ENCODE peak calls at places on chromosomes 7 and 10, in ten cellular contexts. K, A, D, W, R, Z, H, G, J and U are unnamed samples.

GRCh38 chr10:124742418-124743187 is 1.6 kb downstream of the FAM53B start:
- DNase-seq in K (no peak), A (no peak), D (no peak), W (no peak), R (no peak), Z (no peak), H (no peak), G (no peak), J (peak), U (peak)

GRCh38 chr10:43265799-43266721 is 805 bp downstream of the RASGEF1A start:
- DNase-seq in K (no peak), A (no peak), D (peak), W (no peak), R (no peak), Z (no peak), H (no peak), G (peak), J (no peak), U (no peak)

GRCh38 chr7:124893140-124893810 is 36.4 kb downstream of the POT1 start:
- DNase-seq in K (no peak), A (no peak), D (no peak), W (no peak), R (no peak), Z (no peak), H (no peak), G (no peak), J (no peak), U (no peak)

GRCh38 chr10:35563266-35563891 is 41.8 kb upstream of the GJD4 start:
- DNase-seq in K (peak), A (peak), D (no peak), W (peak), R (peak), Z (peak), H (no peak), G (no peak), J (peak), U (peak)

GRCh38 chr7:33918401-33919120 is 13.2 kb downstream of the BMPER start:
- DNase-seq in K (no peak), A (no peak), D (no peak), W (no peak), R (no peak), Z (no peak), H (no peak), G (no peak), J (no peak), U (no peak)

GRCh38 chr7:111089822-111090426 is 1.0 kb upstream of the LRRN3 start:
- DNase-seq in K (peak), A (no peak), D (no peak), W (no peak), R (no peak), Z (no peak), H (no peak), G (no peak), J (peak), U (peak)

GRCh38 chr10:124048371-124049290 is 44.8 kb downstream of the CHST15 start:
- DNase-seq in K (peak), A (no peak), D (no peak), W (no peak), R (peak), Z (no peak), H (no peak), G (no peak), J (peak), U (no peak)

GRCh38 chr10:133027480-133027879 is 60.2 kb upstream of the ADGRA1 start:
- DNase-seq in K (no peak), A (no peak), D (no peak), W (no peak), R (no peak), Z (no peak), H (no peak), G (peak), J (no peak), U (no peak)

GRCh38 chr7:26760499-26760898 is 103.9 kb downstream of the SKAP2 start:
- DNase-seq in K (no peak), A (no peak), D (no peak), W (no peak), R (no peak), Z (no peak), H (no peak), G (no peak), J (no peak), U (no peak)

GRCh38 chr7:143487566-143487965 is 9.9 kb downstream of the TAS2R41 start:
- DNase-seq in K (no peak), A (no peak), D (peak), W (peak), R (peak), Z (peak), H (no peak), G (no peak), J (peak), U (no peak)

GRCh38 chr10:70970830-70971229 is 82.5 kb upstream of the PCBD1 start:
- DNase-seq in K (no peak), A (no peak), D (no peak), W (no peak), R (no peak), Z (no peak), H (no peak), G (no peak), J (peak), U (no peak)

GRCh38 chr7:45117582-45117981 is 6.1 kb upstream of the TBRG4 start:
- DNase-seq in K (no peak), A (no peak), D (peak), W (no peak), R (no peak), Z (no peak), H (no peak), G (no peak), J (no peak), U (no peak)

GRCh38 chr10:103171278-103171677 is 21.8 kb downstream of the NT5C2 start:
- DNase-seq in K (no peak), A (no peak), D (no peak), W (no peak), R (no peak), Z (no peak), H (no peak), G (no peak), J (no peak), U (no peak)

GRCh38 chr10:103855424-103855823 is at the start of gene SH3PXD2A:
- DNase-seq in K (peak), A (no peak), D (no peak), W (no peak), R (no peak), Z (no peak), H (no peak), G (peak), J (peak), U (no peak)

GRCh38 chr7:47661051-47661714 is 79.3 kb upstream of the TNS3 start:
- DNase-seq in K (no peak), A (no peak), D (no peak), W (no peak), R (no peak), Z (no peak), H (no peak), G (no peak), J (no peak), U (peak)

GRCh38 chr7:102244601-102245000 is 42.1 kb upstream of the SH2B2 start:
- DNase-seq in K (no peak), A (no peak), D (no peak), W (no peak), R (no peak), Z (no peak), H (no peak), G (peak), J (no peak), U (no peak)

GRCh38 chr10:11783558-11783865 is 39.6 kb upstream of the PROSER2 start:
- DNase-seq in K (no peak), A (no peak), D (no peak), W (no peak), R (no peak), Z (no peak), H (no peak), G (no peak), J (no peak), U (no peak)

GRCh38 chr7:139783647-139784385 is 6.0 kb upstream of the HIPK2 start:
- DNase-seq in K (no peak), A (no peak), D (no peak), W (no peak), R (no peak), Z (no peak), H (no peak), G (no peak), J (no peak), U (no peak)

GRCh38 chr7:43937444-43937843 is 11.2 kb downstream of the UBE2D4 start:
- DNase-seq in K (no peak), A (no peak), D (no peak), W (no peak), R (no peak), Z (no peak), H (no peak), G (no peak), J (no peak), U (no peak)

GRCh38 chr10:87705339-87705738 is 45.7 kb downstream of the PAPSS2 start:
- DNase-seq in K (peak), A (no peak), D (no peak), W (no peak), R (no peak), Z (no peak), H (peak), G (no peak), J (no peak), U (no peak)

GRCh38 chr10:59578741-59579140 is 130.9 kb downstream of the SLC16A9 start:
- DNase-seq in K (no peak), A (no peak), D (no peak), W (no peak), R (no peak), Z (no peak), H (no peak), G (no peak), J (no peak), U (no peak)

GRCh38 chr7:5420108-5420840 is 3.4 kb downstream of the TNRC18 start:
- DNase-seq in K (no peak), A (no peak), D (no peak), W (no peak), R (no peak), Z (no peak), H (no peak), G (peak), J (no peak), U (no peak)

GRCh38 chr7:93211228-93211818 is 14.9 kb downstream of the HEPACAM2 start:
- DNase-seq in K (no peak), A (no peak), D (no peak), W (no peak), R (no peak), Z (no peak), H (no peak), G (no peak), J (no peak), U (no peak)

GRCh38 chr10:78149193-78149592 is 115.5 kb downstream of the RPS24 start:
- DNase-seq in K (no peak), A (no peak), D (no peak), W (no peak), R (no peak), Z (no peak), H (no peak), G (no peak), J (peak), U (no peak)

GRCh38 chr7:85103352-85103751 is 83.5 kb downstream of the SEMA3D start:
- DNase-seq in K (no peak), A (no peak), D (no peak), W (peak), R (peak), Z (peak), H (no peak), G (no peak), J (peak), U (no peak)

GRCh38 chr7:29989257-29989995 is at the start of gene SCRN1:
- DNase-seq in K (peak), A (no peak), D (no peak), W (peak), R (no peak), Z (peak), H (no peak), G (peak), J (peak), U (peak)

GRCh38 chr7:42877852-42878251 is 34.0 kb downstream of the C7orf25 start:
- DNase-seq in K (no peak), A (no peak), D (no peak), W (no peak), R (no peak), Z (no peak), H (no peak), G (no peak), J (no peak), U (no peak)

GRCh38 chr7:1917221-1918062 is 247.4 kb downstream of the ELFN1 start:
- DNase-seq in K (no peak), A (no peak), D (no peak), W (no peak), R (no peak), Z (no peak), H (no peak), G (peak), J (peak), U (no peak)

GRCh38 chr7:127447326-127447945 is 54.9 kb upstream of the ZNF800 start:
- DNase-seq in K (peak), A (peak), D (no peak), W (no peak), R (no peak), Z (no peak), H (no peak), G (no peak), J (peak), U (peak)

GRCh38 chr10:124350806-124351205 is 67.9 kb downstream of the OAT start:
- DNase-seq in K (no peak), A (no peak), D (no peak), W (no peak), R (no peak), Z (no peak), H (no peak), G (no peak), J (no peak), U (no peak)

GRCh38 chr10:132482090-132482489 is 55.5 kb upstream of the INPP5A start:
- DNase-seq in K (peak), A (peak), D (peak), W (peak), R (no peak), Z (peak), H (peak), G (no peak), J (peak), U (no peak)

GRCh38 chr10:122363311-122363710 is 11.2 kb upstream of the PLEKHA1 start:
- DNase-seq in K (no peak), A (no peak), D (no peak), W (no peak), R (no peak), Z (no peak), H (no peak), G (no peak), J (no peak), U (no peak)

GRCh38 chr10:102605712-102606111 is 38.6 kb upstream of the TRIM8 start:
- DNase-seq in K (peak), A (no peak), D (no peak), W (no peak), R (no peak), Z (no peak), H (no peak), G (peak), J (no peak), U (no peak)

GRCh38 chr7:20647908-20648776 is 32.7 kb downstream of the ABCB5 start:
- DNase-seq in K (peak), A (no peak), D (no peak), W (no peak), R (no peak), Z (no peak), H (no peak), G (no peak), J (peak), U (peak)

GRCh38 chr7:141374425-141374824 is 176.8 kb upstream of the AGK start:
- DNase-seq in K (no peak), A (no peak), D (no peak), W (no peak), R (no peak), Z (no peak), H (no peak), G (no peak), J (no peak), U (no peak)

GRCh38 chr7:158355456-158356065 is 232.1 kb downstream of the PTPRN2 start:
- DNase-seq in K (no peak), A (no peak), D (no peak), W (no peak), R (no peak), Z (peak), H (no peak), G (no peak), J (no peak), U (no peak)

GRCh38 chr10:64261676-64262075 is 740.5 kb downstream of the REEP3 start:
- DNase-seq in K (no peak), A (no peak), D (no peak), W (no peak), R (no peak), Z (no peak), H (no peak), G (no peak), J (no peak), U (no peak)

GRCh38 chr7:76086070-76086469 is 38.2 kb downstream of the MDH2 start:
- DNase-seq in K (no peak), A (no peak), D (no peak), W (no peak), R (no peak), Z (no peak), H (no peak), G (no peak), J (no peak), U (no peak)

GRCh38 chr7:121351682-121352081 is 22.9 kb downstream of the WNT16 start:
- DNase-seq in K (no peak), A (no peak), D (no peak), W (no peak), R (no peak), Z (no peak), H (no peak), G (no peak), J (no peak), U (no peak)
- TF ChIP-seq CTCF in K (no peak), A (no peak), D (no peak), W (no peak), R (no peak), Z (no peak), H (no peak), G (no peak), J (no peak), U (no peak)

GRCh38 chr7:41706228-41706930 is 3.5 kb upstream of the INHBA start:
- DNase-seq in K (no peak), A (no peak), D (no peak), W (no peak), R (no peak), Z (no peak), H (no peak), G (no peak), J (no peak), U (no peak)
- H3K4me3 ChIP-seq in K (no peak), A (no peak), D (no peak), W (no peak), R (peak), Z (no peak), H (no peak), G (no peak), J (peak), U (no peak)

GRCh38 chr10:131239926-131240325 is 71.6 kb downstream of the TCERG1L start:
- DNase-seq in K (no peak), A (no peak), D (no peak), W (no peak), R (no peak), Z (no peak), H (no peak), G (no peak), J (no peak), U (no peak)

GRCh38 chr10:131243076-131243475 is 68.4 kb downstream of the TCERG1L start:
- DNase-seq in K (no peak), A (no peak), D (no peak), W (no peak), R (no peak), Z (no peak), H (no peak), G (no peak), J (no peak), U (no peak)

GRCh38 chr10:131244836-131245235 is 66.7 kb downstream of the TCERG1L start:
- DNase-seq in K (no peak), A (no peak), D (no peak), W (no peak), R (no peak), Z (no peak), H (no peak), G (no peak), J (no peak), U (no peak)

GRCh38 chr10:131240691-131241090 is 70.8 kb downstream of the TCERG1L start:
- DNase-seq in K (no peak), A (no peak), D (no peak), W (no peak), R (no peak), Z (no peak), H (no peak), G (no peak), J (no peak), U (no peak)

DNA sequence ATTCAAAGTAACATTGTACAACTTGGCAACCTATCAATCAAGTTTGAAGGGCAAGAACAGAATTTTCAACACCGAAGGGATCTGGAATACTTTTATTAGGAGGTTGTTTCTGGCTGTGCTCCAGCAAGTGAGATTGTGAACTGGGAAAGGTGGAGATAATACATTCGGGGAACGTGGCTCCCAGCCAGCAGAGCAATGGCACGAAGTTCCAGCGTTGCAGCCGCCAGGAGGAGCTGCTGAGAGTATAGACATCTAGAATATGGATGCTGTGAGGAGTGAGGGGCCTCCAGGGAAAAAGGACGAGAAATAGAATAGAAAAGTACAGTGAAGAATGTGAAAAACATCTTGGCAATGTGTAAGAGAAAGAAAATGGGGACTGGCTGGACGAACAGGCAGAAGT is 69.5 kb downstream of the TCERG1L start:
- DNase-seq in K (no peak), A (no peak), D (no peak), W (no peak), R (no peak), Z (no peak), H (no peak), G (no peak), J (no peak), U (no peak)
- TF ChIP-seq CTCF in K (no peak), A (no peak), D (no peak), W (no peak), R (no peak), Z (no peak), H (no peak), G (no peak), J (no peak), U (peak)

DNA sequence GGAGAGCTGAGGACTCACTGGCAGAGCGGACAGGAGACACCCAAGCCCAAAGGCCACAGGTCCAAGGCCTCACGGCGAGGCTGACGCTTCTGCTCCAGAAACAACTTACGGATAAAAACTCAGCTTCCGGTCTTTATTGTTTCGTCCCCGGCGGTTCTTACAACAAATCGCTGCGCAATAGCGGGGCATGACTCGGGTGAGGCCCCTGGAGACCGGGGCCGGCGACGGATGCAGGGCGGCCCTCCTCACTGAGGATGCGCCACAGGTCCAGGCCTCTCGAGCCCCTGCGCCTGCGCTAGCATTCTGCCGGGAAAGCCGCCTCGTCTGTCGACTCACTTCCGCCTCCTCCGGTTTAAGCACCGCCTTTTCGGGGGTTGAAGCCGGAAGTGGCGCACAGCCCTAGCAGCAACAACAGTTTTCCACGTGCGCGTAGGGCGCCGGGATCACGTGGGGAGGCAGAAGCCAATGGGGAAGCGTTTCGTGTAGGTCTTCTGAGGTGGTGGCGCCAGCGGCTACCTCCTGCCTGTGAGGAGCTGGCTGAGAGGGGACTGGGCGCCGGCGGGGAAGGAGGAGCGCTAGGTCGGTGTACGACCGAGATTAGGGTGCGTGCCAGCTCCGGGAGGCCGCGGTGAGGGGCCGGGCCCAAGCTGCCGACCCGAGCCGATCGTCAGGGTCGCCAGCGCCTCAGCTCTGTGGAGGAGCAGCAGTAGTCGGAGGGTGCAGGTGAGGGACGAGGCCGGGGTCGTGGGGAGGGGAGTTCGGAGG is at the start of the genes DNAJB9 and THAP5:
- DNase-seq in K (peak), A (peak), D (peak), W (peak), R (peak), Z (peak), H (peak), G (peak), J (peak), U (peak)
- H3K4me3 ChIP-seq in K (peak), A (peak), D (peak), W (peak), R (peak), Z (peak), H (peak), G (peak), J (peak), U (peak)

DNA sequence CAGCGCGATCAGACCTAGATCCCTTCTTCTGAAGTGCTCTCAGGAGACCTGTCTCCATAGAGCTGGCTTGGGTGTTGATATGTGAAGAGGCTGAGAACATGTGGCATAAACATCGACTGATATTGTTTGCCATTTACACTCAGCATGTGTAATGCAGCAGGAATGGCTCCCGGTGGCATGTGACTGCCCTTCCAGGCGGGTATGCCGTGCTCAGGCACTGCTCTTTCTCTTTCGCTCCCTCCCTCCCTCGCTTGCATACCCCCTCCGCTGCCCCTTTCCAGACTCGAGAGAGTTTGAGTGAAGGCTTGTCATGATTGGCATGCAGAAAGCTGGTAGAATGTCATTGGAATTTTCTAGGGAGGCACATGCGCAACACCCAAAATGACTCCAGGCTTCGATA is 107.3 kb upstream of the PDCD4 start:
- DNase-seq in K (no peak), A (no peak), D (no peak), W (no peak), R (no peak), Z (no peak), H (no peak), G (no peak), J (no peak), U (no peak)
- TF ChIP-seq CTCF in K (no peak), A (no peak), D (no peak), W (no peak), R (no peak), Z (no peak), H (no peak), G (no peak), J (no peak), U (no peak)